ENCODE peak calls at places on chromosomes 13 and 19, in eight cellular contexts. J is cardiac septum; B is stimulated activated CD4-positive, alpha-beta T cell treated with anti-CD3 and anti-CD28 coated beads, Interleukin-4, amount 100 ng/mL, for 4 hours; C is midbrain; A is DMS153; X is NCI-H2107; U is erythroblast; W is astrocyte. Y is an unnamed sample.

GRCh38 chr13:21297914-21298831 is 121.7 kb downstream of the MRPL57 start:
- DNase-seq in J (peak), B (peak), C (peak), A (peak), X (peak), U (peak), W (peak), Y (peak)

GRCh38 chr19:13984875-13985741 is 21.0 kb downstream of the RFX1 start:
- DNase-seq in J (no peak), B (no peak), C (no peak), A (peak), X (no peak), U (no peak), W (no peak), Y (peak)

GRCh38 chr13:101529419-101529818 is 76.9 kb downstream of the ITGBL1 start:
- DNase-seq in J (no peak), B (no peak), C (no peak), A (no peak), X (no peak), U (peak), W (peak), Y (no peak)

GRCh38 chr13:77265336-77265735 is 61.6 kb downstream of the MYCBP2 start:
- DNase-seq in J (no peak), B (no peak), C (no peak), A (no peak), X (no peak), U (no peak), W (no peak), Y (no peak)

GRCh38 chr19:38455031-38455430 is 21.5 kb downstream of the RYR1 start:
- DNase-seq in J (no peak), B (no peak), C (no peak), A (no peak), X (no peak), U (no peak), W (peak), Y (no peak)

GRCh38 chr19:18605196-18605545 is 1.4 kb downstream of the CRLF1 start:
- DNase-seq in J (no peak), B (no peak), C (no peak), A (no peak), X (no peak), U (no peak), W (no peak), Y (no peak)

GRCh38 chr19:16117594-16118033 is 5.9 kb downstream of the RAB8A start:
- DNase-seq in J (no peak), B (no peak), C (no peak), A (no peak), X (no peak), U (no peak), W (no peak), Y (no peak)

GRCh38 chr19:44726465-44726864 is 22.0 kb upstream of the BCL3 start:
- DNase-seq in J (no peak), B (no peak), C (no peak), A (no peak), X (no peak), U (no peak), W (no peak), Y (no peak)

GRCh38 chr19:2523630-2524311 is 47.8 kb downstream of the GADD45B start:
- DNase-seq in J (no peak), B (no peak), C (no peak), A (no peak), X (no peak), U (no peak), W (peak), Y (no peak)

GRCh38 chr13:52677823-52678222 is 25.2 kb downstream of the SUGT1 start:
- DNase-seq in J (no peak), B (no peak), C (no peak), A (no peak), X (no peak), U (peak), W (no peak), Y (no peak)

GRCh38 chr13:104143760-104144406 is 1077.7 kb upstream of the SLC10A2 start:
- DNase-seq in J (no peak), B (no peak), C (no peak), A (peak), X (no peak), U (no peak), W (peak), Y (no peak)

Y was measured in effector memory CD8-positive, alpha-beta T cell.